ENCODE peak calls at places on chromosome 20, in four cellular contexts. One of them, this sample, is unnamed. For H3K4me1, the result is how much of the 10 kb centered on the place peaks cover.

GRCh38 chr20:62588458-62589149 is 53.7 kb upstream of the SLCO4A1 start:
- DNase-seq in breast epithelium: no peak
- DNase-seq in transverse colon: no peak
- DNase-seq in K562: no peak
- DNase-seq in this sample: no peak

GRCh38 chr20:55668659-55669058 is 336.7 kb downstream of the CBLN4 start:
- DNase-seq in K562: no peak
- DNase-seq in transverse colon: no peak
- DNase-seq in breast epithelium: no peak
- DNase-seq in this sample: no peak

GRCh38 chr20:4082406-4083102 is 67.2 kb upstream of the RNF24 start:
- DNase-seq in K562: peak
- DNase-seq in transverse colon: peak
- DNase-seq in breast epithelium: no peak
- DNase-seq in this sample: peak

GRCh38 chr20:46995561-46996142 is 101.0 kb downstream of the EYA2 start:
- DNase-seq in K562: no peak
- DNase-seq in breast epithelium: no peak
- DNase-seq in transverse colon: no peak
- DNase-seq in this sample: no peak

GRCh38 chr20:8454137-8454712 is 322.2 kb downstream of the PLCB1 start:
- DNase-seq in K562: no peak
- DNase-seq in transverse colon: no peak
- DNase-seq in breast epithelium: no peak
- DNase-seq in this sample: no peak

GRCh38 chr20:54980321-54980960 is 505.0 kb downstream of the DOK5 start:
- DNase-seq in breast epithelium: no peak
- DNase-seq in K562: peak
- DNase-seq in transverse colon: no peak
- DNase-seq in this sample: no peak

GRCh38 chr20:36315545-36316351 is 9.6 kb downstream of the DLGAP4 start:
- DNase-seq in breast epithelium: peak
- DNase-seq in transverse colon: no peak
- DNase-seq in K562: no peak
- DNase-seq in this sample: no peak

GRCh38 chr20:60637801-60638200 is 614.3 kb upstream of the CDH4 start:
- DNase-seq in K562: no peak
- DNase-seq in transverse colon: no peak
- DNase-seq in breast epithelium: no peak
- DNase-seq in this sample: no peak

GRCh38 chr20:32326507-32326851 is 31.7 kb upstream of the ASXL1 start:
- DNase-seq in breast epithelium: no peak
- DNase-seq in transverse colon: no peak
- DNase-seq in K562: peak
- DNase-seq in this sample: no peak

GRCh38 chr20:52974155-52974554 is 2.0 kb downstream of the TSHZ2 start:
- DNase-seq in K562: no peak
- DNase-seq in breast epithelium: no peak
- DNase-seq in transverse colon: no peak
- DNase-seq in this sample: no peak

GRCh38 chr20:347640-348484 is 951 bp downstream of the NRSN2 start:
- DNase-seq in transverse colon: peak
- DNase-seq in K562: peak
- DNase-seq in breast epithelium: peak
- DNase-seq in this sample: peak

GRCh38 chr20:22507240-22507961 is 77.0 kb downstream of the FOXA2 start:
- DNase-seq in transverse colon: no peak
- DNase-seq in K562: no peak
- DNase-seq in breast epithelium: no peak
- DNase-seq in this sample: no peak

GRCh38 chr20:55488593-55488992 is 516.7 kb downstream of the CBLN4 start:
- DNase-seq in transverse colon: no peak
- DNase-seq in K562: no peak
- DNase-seq in breast epithelium: no peak
- DNase-seq in this sample: no peak

GRCh38 chr20:51966296-51966971 is 164.1 kb upstream of the SALL4 start:
- DNase-seq in breast epithelium: no peak
- DNase-seq in K562: peak
- DNase-seq in transverse colon: peak
- DNase-seq in this sample: no peak

GRCh38 chr20:39059036-39059435 is 96.9 kb downstream of the DHX35 start:
- DNase-seq in K562: no peak
- DNase-seq in transverse colon: no peak
- DNase-seq in breast epithelium: no peak
- DNase-seq in this sample: no peak

GRCh38 chr20:32479012-32479411 is 106.1 kb downstream of the NOL4L start:
- DNase-seq in breast epithelium: no peak
- DNase-seq in transverse colon: no peak
- DNase-seq in K562: no peak
- DNase-seq in this sample: no peak

GRCh38 chr20:63855363-63856110 is 5.8 kb upstream of the ABHD16B start:
- DNase-seq in K562: no peak
- DNase-seq in breast epithelium: no peak
- DNase-seq in transverse colon: no peak
- DNase-seq in this sample: no peak
- TF ChIP-seq POLR2A in K562: no peak
- TF ChIP-seq POLR2A in breast epithelium: no peak
- TF ChIP-seq POLR2A in transverse colon: no peak
- TF ChIP-seq POLR2A in this sample: no peak

DNA sequence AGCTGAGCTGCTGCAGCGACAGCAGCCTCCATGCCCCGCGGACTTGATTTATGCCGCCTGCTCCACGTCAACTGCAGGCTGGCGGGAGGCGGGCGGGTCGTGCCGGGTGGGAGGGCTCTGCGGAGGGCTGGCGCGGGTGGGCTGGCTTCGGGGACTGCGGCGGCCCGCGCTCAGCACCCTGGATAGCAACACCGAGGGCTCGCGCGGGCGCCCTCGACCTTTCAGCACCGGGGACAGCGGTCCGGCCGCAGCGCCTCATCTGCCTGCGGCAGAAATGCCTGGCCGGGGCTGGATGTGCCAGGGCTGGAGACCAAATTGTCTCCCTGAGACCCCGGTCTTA is 792 bp downstream of the SNAP25 start:
- DNase-seq in breast epithelium: peak
- DNase-seq in transverse colon: peak
- DNase-seq in K562: peak
- DNase-seq in this sample: peak
- TF ChIP-seq POLR2AphosphoS5 in breast epithelium: no peak
- TF ChIP-seq POLR2AphosphoS5 in transverse colon: no peak
- TF ChIP-seq POLR2AphosphoS5 in K562: no peak
- TF ChIP-seq POLR2AphosphoS5 in this sample: no peak

DNA sequence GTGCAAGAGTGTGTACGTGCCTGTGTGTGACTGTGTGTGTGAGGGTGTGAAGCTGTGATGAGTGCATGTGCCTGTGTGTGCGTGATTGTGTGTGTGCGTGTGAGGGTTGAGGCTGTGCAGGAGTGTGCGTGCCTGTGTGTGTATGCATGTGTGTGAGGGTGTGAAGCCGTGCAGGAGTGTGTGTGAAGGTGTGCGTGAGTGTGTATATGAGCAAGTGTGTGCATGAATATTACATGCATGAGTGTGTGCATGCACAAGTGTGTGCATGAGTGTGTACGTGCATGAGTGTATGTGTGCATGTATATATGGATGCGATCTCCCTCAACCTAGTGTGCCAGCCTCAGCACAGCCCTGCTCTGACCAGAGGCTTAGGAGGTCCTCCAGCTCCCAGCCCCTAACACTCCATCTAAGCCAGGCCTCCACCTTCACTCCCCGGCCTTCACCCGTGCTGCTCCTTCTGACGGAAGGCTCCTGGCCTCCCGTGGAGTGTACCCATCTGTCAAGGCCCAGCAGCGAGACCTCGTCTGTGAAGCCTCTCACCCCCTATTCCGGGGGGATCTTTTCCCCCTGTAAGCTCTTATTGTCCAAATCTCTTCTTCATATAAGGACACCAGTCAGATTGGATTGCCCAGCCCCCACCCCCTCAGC is 19.9 kb upstream of the PHACTR3 start:
- DNase-seq in breast epithelium: no peak
- DNase-seq in transverse colon: no peak
- DNase-seq in K562: no peak
- DNase-seq in this sample: no peak
- H3K4me1 ChIP-seq in breast epithelium: under half
- H3K4me1 ChIP-seq in transverse colon: under half
- H3K4me1 ChIP-seq in K562: under half
- H3K4me1 ChIP-seq in this sample: under half

GRCh38 chr20:49653925-49654324 is 59.8 kb downstream of the B4GALT5 start:
- DNase-seq in transverse colon: no peak
- DNase-seq in K562: no peak
- DNase-seq in breast epithelium: no peak
- DNase-seq in this sample: no peak

GRCh38 chr20:49646126-49646525 is 67.6 kb downstream of the B4GALT5 start:
- DNase-seq in K562: no peak
- DNase-seq in breast epithelium: no peak
- DNase-seq in transverse colon: no peak
- DNase-seq in this sample: no peak

GRCh38 chr20:49647509-49647908 is 66.2 kb downstream of the B4GALT5 start:
- DNase-seq in K562: no peak
- DNase-seq in breast epithelium: no peak
- DNase-seq in transverse colon: no peak
- DNase-seq in this sample: no peak

GRCh38 chr20:49646528-49646927 is 67.2 kb downstream of the B4GALT5 start:
- DNase-seq in transverse colon: no peak
- DNase-seq in breast epithelium: no peak
- DNase-seq in K562: no peak
- DNase-seq in this sample: no peak

GRCh38 chr20:49649672-49650071 is 64.0 kb downstream of the B4GALT5 start:
- DNase-seq in K562: no peak
- DNase-seq in breast epithelium: no peak
- DNase-seq in transverse colon: no peak
- DNase-seq in this sample: no peak
- TF ChIP-seq POLR2A in K562: no peak
- TF ChIP-seq POLR2A in breast epithelium: no peak
- TF ChIP-seq POLR2A in transverse colon: no peak
- TF ChIP-seq POLR2A in this sample: no peak

DNA sequence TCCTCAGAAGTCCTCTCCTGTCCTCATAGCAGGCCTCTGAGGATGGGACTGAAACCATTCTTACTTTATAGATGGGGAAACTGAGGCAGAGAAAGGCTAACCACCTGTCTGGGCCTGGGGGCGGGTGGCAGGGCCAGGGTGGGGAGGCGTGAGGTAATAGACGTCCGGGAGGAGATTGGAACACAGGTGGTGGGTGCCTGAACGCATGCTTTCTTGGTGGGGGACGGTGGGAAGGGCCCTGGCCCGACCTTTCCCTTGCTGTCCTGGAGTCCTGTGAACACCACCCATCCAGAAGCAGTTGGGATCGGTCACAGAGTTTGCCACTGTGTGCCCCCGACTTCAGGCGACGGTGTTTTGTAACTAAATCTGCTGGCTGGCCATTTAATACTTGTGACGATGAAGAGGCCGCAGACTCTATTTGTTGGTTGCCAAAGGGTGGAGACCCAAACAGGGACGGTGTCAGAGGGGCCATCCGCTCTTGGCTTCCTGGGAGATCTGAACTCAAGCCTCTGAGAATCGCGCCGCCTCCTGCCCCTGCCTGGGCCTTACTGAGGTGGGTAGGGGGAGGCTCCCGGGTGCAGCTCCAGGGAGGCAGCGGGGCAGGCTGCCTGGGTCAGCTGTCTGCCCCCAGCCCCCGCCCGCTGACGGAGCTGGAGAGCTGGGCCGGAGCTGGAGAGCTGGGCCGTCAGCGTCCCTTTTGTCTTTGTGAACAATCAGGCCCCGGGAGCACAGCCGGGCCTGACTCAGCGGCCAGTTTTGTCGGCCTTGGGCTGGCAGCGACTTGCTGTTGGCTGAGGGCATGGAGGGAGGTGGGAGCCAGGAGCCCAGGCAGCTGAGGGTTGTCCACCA is 4.1 kb downstream of the RBM38 start:
- DNase-seq in transverse colon: peak
- DNase-seq in breast epithelium: no peak
- DNase-seq in K562: no peak
- DNase-seq in this sample: peak
- TF ChIP-seq POLR2AphosphoS5 in transverse colon: no peak
- TF ChIP-seq POLR2AphosphoS5 in breast epithelium: no peak
- TF ChIP-seq POLR2AphosphoS5 in K562: no peak
- TF ChIP-seq POLR2AphosphoS5 in this sample: no peak

DNA sequence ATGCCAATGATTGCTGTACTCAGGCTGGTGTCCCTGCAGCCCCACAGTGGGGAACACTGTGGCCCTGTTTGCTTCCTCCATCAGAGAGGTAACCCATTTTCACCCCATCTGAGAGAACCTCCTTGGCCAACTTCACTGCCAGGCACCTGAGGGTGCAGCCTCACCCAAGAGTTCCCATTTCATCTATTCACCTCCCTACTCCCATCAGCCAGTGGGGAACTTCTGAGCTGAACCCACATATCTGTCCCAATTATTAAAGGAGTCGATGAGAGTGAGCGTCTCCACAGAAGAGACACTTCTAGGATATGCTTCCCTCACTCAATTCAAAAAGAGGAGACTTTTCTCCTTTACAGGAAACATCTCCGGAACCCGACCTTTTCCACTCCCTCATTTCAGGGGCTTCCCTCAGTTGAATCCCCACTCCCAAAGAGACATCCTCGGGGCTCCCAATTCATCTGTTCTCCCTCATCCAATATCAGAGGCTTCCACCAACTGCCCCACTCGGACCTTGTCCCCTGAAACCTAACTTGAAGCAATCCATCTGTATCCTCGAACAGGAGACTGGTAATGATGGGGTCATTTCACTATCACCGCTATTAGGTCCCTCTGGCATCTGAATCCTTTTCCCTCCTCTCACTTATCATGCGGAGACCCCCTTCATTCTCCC is 988 bp downstream of the UBE2V1 start:
- DNase-seq in breast epithelium: no peak
- DNase-seq in transverse colon: no peak
- DNase-seq in K562: no peak
- DNase-seq in this sample: no peak
- H3K4me1 ChIP-seq in breast epithelium: under half
- H3K4me1 ChIP-seq in transverse colon: half or more
- H3K4me1 ChIP-seq in K562: half or more
- H3K4me1 ChIP-seq in this sample: half or more

GRCh38 chr20:50194831-50195523 is 4.3 kb downstream of the CEBPB start:
- DNase-seq in breast epithelium: no peak
- DNase-seq in K562: peak
- DNase-seq in transverse colon: no peak
- DNase-seq in this sample: no peak
- TF ChIP-seq POLR2A in breast epithelium: no peak
- TF ChIP-seq POLR2A in K562: peak
- TF ChIP-seq POLR2A in transverse colon: peak
- TF ChIP-seq POLR2A in this sample: peak

GRCh38 chr20:12067686-12068085 is 150.0 kb downstream of the BTBD3 start:
- DNase-seq in K562: no peak
- DNase-seq in transverse colon: no peak
- DNase-seq in breast epithelium: no peak
- DNase-seq in this sample: no peak
- TF ChIP-seq POLR2AphosphoS5 in K562: no peak
- TF ChIP-seq POLR2AphosphoS5 in transverse colon: no peak
- TF ChIP-seq POLR2AphosphoS5 in breast epithelium: no peak
- TF ChIP-seq POLR2AphosphoS5 in this sample: no peak